ENCODE peak calls at places on chromosome 15, in four cellular contexts. One of them, this sample, is unnamed.

GRCh38 chr15:88746451-88746850 is 56.8 kb upstream of the ACAN start:
- DNase-seq in GM12865: no peak
- DNase-seq in fibroblast of mammary gland: no peak
- DNase-seq in kidney: no peak
- DNase-seq in this sample: no peak

GRCh38 chr15:71201471-71201870 is 86.2 kb downstream of the THSD4 start:
- DNase-seq in fibroblast of mammary gland: no peak
- DNase-seq in GM12865: no peak
- DNase-seq in kidney: no peak
- DNase-seq in this sample: no peak

GRCh38 chr15:101286471-101287114 is 8.5 kb downstream of the SNRPA1 start:
- DNase-seq in GM12865: no peak
- DNase-seq in kidney: no peak
- DNase-seq in fibroblast of mammary gland: no peak
- DNase-seq in this sample: no peak

GRCh38 chr15:64938192-64938591 is 26.5 kb downstream of the ANKDD1A start:
- DNase-seq in GM12865: no peak
- DNase-seq in kidney: no peak
- DNase-seq in fibroblast of mammary gland: peak
- DNase-seq in this sample: no peak

GRCh38 chr15:63381301-63382192 is at the start of gene CA12:
- DNase-seq in fibroblast of mammary gland: peak
- DNase-seq in GM12865: no peak
- DNase-seq in kidney: peak
- DNase-seq in this sample: no peak

GRCh38 chr15:66642514-66642913 is 59.5 kb upstream of the SMAD6 start:
- DNase-seq in kidney: no peak
- DNase-seq in fibroblast of mammary gland: no peak
- DNase-seq in GM12865: no peak
- DNase-seq in this sample: no peak

GRCh38 chr15:87753539-87753938 is 503.0 kb downstream of the NTRK3 start:
- DNase-seq in GM12865: no peak
- DNase-seq in fibroblast of mammary gland: no peak
- DNase-seq in kidney: no peak
- DNase-seq in this sample: no peak

GRCh38 chr15:28978661-28979060 is 92.9 kb downstream of the APBA2 start:
- DNase-seq in fibroblast of mammary gland: no peak
- DNase-seq in GM12865: no peak
- DNase-seq in kidney: no peak
- DNase-seq in this sample: no peak

GRCh38 chr15:65979316-65979715 is 110.0 kb downstream of the RAB11A start:
- DNase-seq in kidney: no peak
- DNase-seq in GM12865: peak
- DNase-seq in fibroblast of mammary gland: no peak
- DNase-seq in this sample: no peak

GRCh38 chr15:84714816-84715215 is 1.1 kb downstream of the SEC11A start:
- DNase-seq in kidney: no peak
- DNase-seq in fibroblast of mammary gland: no peak
- DNase-seq in GM12865: no peak
- DNase-seq in this sample: no peak

GRCh38 chr15:45091161-45091560 is 22.8 kb downstream of the DUOX2 start:
- DNase-seq in GM12865: no peak
- DNase-seq in kidney: no peak
- DNase-seq in fibroblast of mammary gland: peak
- DNase-seq in this sample: no peak

GRCh38 chr15:25718597-25718996 is 144.5 kb downstream of the ATP10A start:
- DNase-seq in kidney: no peak
- DNase-seq in fibroblast of mammary gland: no peak
- DNase-seq in GM12865: no peak
- DNase-seq in this sample: no peak
- H3K4me3 ChIP-seq in kidney: no peak
- H3K4me3 ChIP-seq in fibroblast of mammary gland: no peak
- H3K4me3 ChIP-seq in GM12865: no peak
- H3K4me3 ChIP-seq in this sample: no peak

DNA sequence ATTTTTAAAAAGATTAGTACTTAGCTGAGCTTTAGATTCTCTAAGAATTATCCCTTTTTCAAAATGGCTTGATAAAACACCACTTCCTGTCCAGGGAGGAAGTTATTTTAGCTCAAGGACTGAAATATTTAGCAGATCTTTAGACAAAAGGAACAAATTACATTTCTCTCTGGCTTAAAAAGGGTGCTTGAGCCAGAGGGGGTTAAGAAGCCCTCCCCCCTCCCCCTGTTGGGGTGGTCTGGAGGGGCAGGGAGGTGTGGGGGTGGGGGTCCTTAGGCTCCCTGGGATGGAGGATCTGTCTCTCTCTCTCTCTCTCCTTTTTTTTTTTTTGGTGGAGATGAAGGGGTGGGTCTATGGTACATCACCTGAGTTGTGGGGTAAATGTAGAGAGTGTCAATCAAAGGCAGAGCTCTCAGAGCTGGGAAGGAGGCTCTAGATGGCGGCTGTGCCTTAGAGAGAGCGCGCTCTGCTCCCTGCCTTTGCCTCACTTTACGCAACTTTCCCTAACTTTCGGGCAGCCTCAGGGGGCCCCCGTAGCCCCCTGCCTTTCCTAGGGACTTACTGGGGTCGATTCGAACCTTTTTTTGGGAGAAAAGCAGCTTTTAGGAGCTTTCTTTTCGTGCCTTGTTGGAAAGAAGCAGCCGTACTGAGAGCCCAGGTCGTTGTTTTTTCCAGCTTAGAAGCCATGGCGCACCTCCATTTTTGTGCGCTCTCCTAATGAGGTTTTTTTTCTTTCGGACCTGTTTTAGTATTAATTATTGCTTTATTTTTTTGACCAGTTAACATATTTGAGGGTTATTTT is at the start of gene CHD2:
- DNase-seq in kidney: no peak
- DNase-seq in GM12865: peak
- DNase-seq in fibroblast of mammary gland: peak
- DNase-seq in this sample: peak
- TF ChIP-seq CTCF in kidney: no peak
- TF ChIP-seq CTCF in GM12865: no peak
- TF ChIP-seq CTCF in fibroblast of mammary gland: no peak
- TF ChIP-seq CTCF in this sample: no peak

GRCh38 chr15:41511331-41512077 is 2.1 kb downstream of the LTK start:
- DNase-seq in kidney: no peak
- DNase-seq in fibroblast of mammary gland: no peak
- DNase-seq in GM12865: no peak
- DNase-seq in this sample: no peak
- H3K4me3 ChIP-seq in kidney: no peak
- H3K4me3 ChIP-seq in fibroblast of mammary gland: no peak
- H3K4me3 ChIP-seq in GM12865: no peak
- H3K4me3 ChIP-seq in this sample: no peak

GRCh38 chr15:82952156-82953081 is at the start of gene HOMER2:
- DNase-seq in GM12865: no peak
- DNase-seq in kidney: no peak
- DNase-seq in fibroblast of mammary gland: peak
- DNase-seq in this sample: no peak
- TF ChIP-seq CTCF in GM12865: no peak
- TF ChIP-seq CTCF in kidney: no peak
- TF ChIP-seq CTCF in fibroblast of mammary gland: no peak
- TF ChIP-seq CTCF in this sample: no peak

DNA sequence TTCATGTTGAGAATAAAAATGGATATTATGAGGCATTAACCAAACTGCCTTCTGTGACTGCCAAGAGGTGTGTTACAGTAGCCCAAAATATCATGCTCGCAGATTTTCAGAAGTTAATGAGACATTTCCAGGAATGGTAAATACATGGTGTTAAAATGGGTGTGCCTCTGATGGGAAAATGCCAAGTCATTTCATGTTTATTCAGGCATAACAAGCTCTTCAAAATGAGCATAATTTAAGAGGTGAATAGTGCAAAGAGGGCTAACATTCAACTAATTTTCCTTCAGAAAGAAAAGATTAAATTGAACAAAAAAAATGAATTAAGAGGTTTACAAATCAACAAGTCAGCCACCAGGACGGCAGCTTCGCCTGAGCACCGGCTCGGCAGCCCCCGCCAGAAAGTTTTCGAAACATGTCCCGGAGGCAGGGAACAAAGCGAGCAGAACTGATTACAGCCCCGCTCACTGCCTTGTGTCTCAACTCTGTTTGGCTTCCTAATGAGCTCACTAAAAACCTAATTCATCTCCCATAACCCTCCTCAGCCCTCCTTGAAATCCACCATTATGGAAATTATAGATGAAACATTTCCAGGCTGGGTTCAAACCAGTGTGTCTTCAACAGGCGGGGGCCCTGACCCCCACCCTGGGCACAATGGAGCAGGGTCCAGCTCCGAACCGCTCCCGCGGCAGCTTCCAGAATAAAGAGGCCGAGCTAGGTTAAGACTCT is 44.0 kb downstream of the MEIS2 start:
- DNase-seq in kidney: peak
- DNase-seq in fibroblast of mammary gland: no peak
- DNase-seq in GM12865: no peak
- DNase-seq in this sample: no peak
- H3K4me3 ChIP-seq in kidney: no peak
- H3K4me3 ChIP-seq in fibroblast of mammary gland: no peak
- H3K4me3 ChIP-seq in GM12865: no peak
- H3K4me3 ChIP-seq in this sample: no peak

DNA sequence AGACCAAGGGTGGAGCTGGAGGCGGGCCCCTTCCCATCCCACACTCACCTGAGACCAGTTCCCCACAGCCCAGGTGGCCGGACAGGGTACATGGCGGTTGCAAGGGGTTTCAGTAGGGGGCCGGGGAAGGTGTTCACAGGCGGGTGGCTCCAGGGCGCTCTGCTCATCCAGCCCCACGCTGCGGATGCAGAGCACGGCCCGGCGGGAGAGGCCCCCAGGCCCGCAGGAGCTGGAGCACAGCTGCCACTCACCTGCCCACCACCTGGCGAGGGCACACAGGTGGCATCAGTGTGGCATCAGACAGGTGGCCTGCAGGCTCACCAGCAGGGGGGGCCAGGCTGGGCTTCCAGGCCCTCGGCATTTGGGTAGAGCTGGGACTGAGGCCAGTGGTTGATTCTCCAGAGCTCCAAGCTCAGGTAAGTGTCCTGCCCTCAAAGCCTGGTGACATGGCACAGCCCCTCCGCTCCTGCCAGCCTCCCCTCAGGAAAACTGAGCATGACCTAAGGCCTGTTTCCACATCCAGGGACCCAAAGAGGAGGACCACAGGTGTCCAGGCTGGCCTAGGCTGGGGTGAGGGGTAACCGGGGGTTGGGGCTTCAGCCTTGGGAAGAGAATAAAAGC is 43.8 kb downstream of the ADAMTS7 start:
- DNase-seq in kidney: peak
- DNase-seq in GM12865: no peak
- DNase-seq in fibroblast of mammary gland: no peak
- DNase-seq in this sample: no peak
- TF ChIP-seq CTCF in kidney: no peak
- TF ChIP-seq CTCF in GM12865: no peak
- TF ChIP-seq CTCF in fibroblast of mammary gland: no peak
- TF ChIP-seq CTCF in this sample: peak

GRCh38 chr15:74207652-74208440 is 5.3 kb upstream of the STRA6 start:
- DNase-seq in fibroblast of mammary gland: no peak
- DNase-seq in kidney: no peak
- DNase-seq in GM12865: no peak
- DNase-seq in this sample: no peak
- H3K4me3 ChIP-seq in fibroblast of mammary gland: no peak
- H3K4me3 ChIP-seq in kidney: no peak
- H3K4me3 ChIP-seq in GM12865: no peak
- H3K4me3 ChIP-seq in this sample: no peak

This sample was measured in GM12864.